ENCODE peak calls at places on chromosomes 6 and 20, in ten cellular contexts. S is ascending aorta; V is small intestine; K is astrocyte; N is adrenal gland; F is fibroblast of lung; X is naive thymus-derived CD4-positive, alpha-beta T cell; Q is GM23248; T is pancreas; E is tibial artery. R is an unnamed sample.
A peak's percentile ranks its signal among the peaks of the same experiment; 100 is the strongest.

GRCh38 chr6:69887026-69887425 is 20.7 kb downstream of the COL19A1 start:
- DNase-seq in V (no peak), X (no peak), Q (peak; percentile 3), N (no peak), K (no peak), S (no peak), E (no peak), T (no peak), F (no peak), R (no peak)

GRCh38 chr6:52538921-52539354 is 37.9 kb downstream of the TRAM2 start:
- DNase-seq in X (no peak), S (no peak), T (no peak), K (peak; percentile 67), E (no peak), N (no peak), Q (peak; percentile 86), V (no peak), F (no peak), R (no peak)

GRCh38 chr6:142301421-142302391 is at the start of gene ADGRG6:
- DNase-seq in Q (peak; percentile 54), S (no peak), N (no peak), X (peak; percentile 26), T (peak; percentile 43), F (peak; percentile 30), E (peak; percentile 67), K (peak; percentile 22), V (peak; percentile 77), R (peak; percentile 86)

GRCh38 chr20:25148982-25149846 is 46.3 kb upstream of the ENTPD6 start:
- DNase-seq in K (no peak), Q (peak; percentile 15), N (no peak), T (no peak), F (peak; percentile 4), X (no peak), E (no peak), V (no peak), S (no peak), R (no peak)

GRCh38 chr6:44701637-44702101 is 314.2 kb downstream of the CDC5L start:
- DNase-seq in S (no peak), F (no peak), K (peak; percentile 96), E (no peak), Q (peak; percentile 77), V (no peak), T (no peak), N (no peak), X (no peak), R (no peak)

GRCh38 chr6:13098808-13099570 is 229.3 kb downstream of the TBC1D7 start:
- DNase-seq in T (no peak), N (no peak), E (no peak), X (no peak), K (no peak), V (no peak), Q (peak; percentile 36), S (no peak), F (no peak), R (no peak)

GRCh38 chr20:55067158-55067825 is 591.9 kb downstream of the DOK5 start:
- DNase-seq in S (no peak), X (no peak), F (no peak), V (no peak), T (no peak), K (no peak), Q (no peak), N (no peak), E (no peak), R (no peak)

GRCh38 chr6:24888967-24889366 is 46.8 kb downstream of the RIPOR2 start:
- DNase-seq in E (no peak), X (no peak), Q (no peak), N (no peak), S (no peak), K (no peak), T (no peak), F (no peak), V (no peak), R (no peak)

GRCh38 chr6:164812706-164813105 is 496.7 kb downstream of the C6orf118 start:
- DNase-seq in X (no peak), T (no peak), S (no peak), E (no peak), K (no peak), N (no peak), F (no peak), V (no peak), Q (no peak), R (no peak)

GRCh38 chr6:151870375-151870774 is 62.9 kb downstream of the ESR1 start:
- DNase-seq in X (no peak), E (no peak), S (no peak), Q (peak; percentile 21), V (no peak), T (no peak), K (no peak), N (no peak), F (no peak), R (no peak)

GRCh38 chr6:21257125-21257524 is 336.4 kb upstream of the SOX4 start:
- DNase-seq in T (no peak), F (no peak), K (no peak), S (no peak), Q (no peak), X (no peak), E (no peak), V (no peak), N (no peak), R (no peak)

GRCh38 chr6:7730411-7730810 is 4.5 kb downstream of the BMP6 start:
- DNase-seq in K (no peak), N (no peak), V (no peak), X (no peak), F (no peak), T (no peak), S (no peak), E (no peak), Q (no peak), R (no peak)
- H3K9me3 ChIP-seq in K (no peaks in the 10 kb centered on the region), N (no peaks in the 10 kb centered on the region), V (no peaks in the 10 kb centered on the region), X (no peaks in the 10 kb centered on the region), F (no peaks in the 10 kb centered on the region), T (no peaks in the 10 kb centered on the region), S (no peaks in the 10 kb centered on the region), E (no peaks in the 10 kb centered on the region), Q (no peaks in the 10 kb centered on the region), R (no peaks in the 10 kb centered on the region)

GRCh38 chr20:49282584-49283171 is 4.8 kb upstream of the ZNFX1 start:
- DNase-seq in Q (peak; percentile 18), N (no peak), T (no peak), E (no peak), X (no peak), S (no peak), V (no peak), K (no peak), F (no peak), R (no peak)
- H3K9me3 ChIP-seq in Q (no peaks in the 10 kb centered on the region), N (no peaks in the 10 kb centered on the region), T (no peaks in the 10 kb centered on the region), E (peaks cover 29% of the 10 kb centered on the region), X (peaks cover 79% of the 10 kb centered on the region), S (peaks cover 41% of the 10 kb centered on the region), V (peaks cover 1% of the 10 kb centered on the region), K (peaks cover 22% of the 10 kb centered on the region), F (peaks cover 16% of the 10 kb centered on the region), R (no peaks in the 10 kb centered on the region)

DNA sequence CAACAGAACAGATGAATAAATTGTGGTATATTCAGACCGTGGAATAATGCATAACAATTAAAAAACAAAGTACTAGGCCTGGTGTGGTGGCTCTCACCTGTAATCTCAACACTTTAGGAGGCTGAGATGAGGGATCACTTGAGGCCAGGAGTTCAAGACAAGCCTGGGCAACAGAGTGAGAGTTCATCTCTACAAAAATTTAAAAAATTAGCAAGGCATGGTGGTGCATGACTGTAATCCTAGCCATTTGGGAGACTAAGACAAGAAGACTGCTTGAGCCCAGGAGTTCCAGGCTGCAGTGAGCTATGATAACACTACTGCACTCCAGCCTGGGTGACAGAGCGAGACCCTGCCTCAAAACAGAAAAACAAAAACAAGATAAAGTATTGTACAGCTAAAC is 16.1 kb upstream of the ASF1A start:
- DNase-seq in T (no peak), K (no peak), F (no peak), X (no peak), N (no peak), V (no peak), Q (no peak), S (no peak), E (no peak), R (no peak)
- H3K9me3 ChIP-seq in T (no peaks in the 10 kb centered on the region), K (no peaks in the 10 kb centered on the region), F (no peaks in the 10 kb centered on the region), X (no peaks in the 10 kb centered on the region), N (no peaks in the 10 kb centered on the region), V (no peaks in the 10 kb centered on the region), Q (no peaks in the 10 kb centered on the region), S (no peaks in the 10 kb centered on the region), E (no peaks in the 10 kb centered on the region), R (no peaks in the 10 kb centered on the region)

GRCh38 chr20:29742699-29743100 is 1514.8 kb upstream of the DEFB115 start:
- DNase-seq in T (no peak), V (no peak), X (no peak), F (no peak), K (no peak), Q (no peak), N (no peak), E (no peak), S (no peak), R (no peak)
- H3K9me3 ChIP-seq in T (no peaks in the 10 kb centered on the region), V (peaks cover 7% of the 10 kb centered on the region), X (peaks cover 12% of the 10 kb centered on the region), F (no peaks in the 10 kb centered on the region), K (no peaks in the 10 kb centered on the region), Q (no peaks in the 10 kb centered on the region), N (no peaks in the 10 kb centered on the region), E (peaks cover 29% of the 10 kb centered on the region), S (peaks cover 5% of the 10 kb centered on the region), R (no peaks in the 10 kb centered on the region)

GRCh38 chr20:13507646-13508045 is 131.1 kb downstream of the TASP1 start:
- DNase-seq in E (no peak), T (no peak), F (no peak), X (no peak), S (no peak), Q (no peak), N (no peak), K (no peak), V (no peak), R (no peak)
- H3K9me3 ChIP-seq in E (peaks cover 5% of the 10 kb centered on the region), T (no peaks in the 10 kb centered on the region), F (no peaks in the 10 kb centered on the region), X (peaks cover 5% of the 10 kb centered on the region), S (no peaks in the 10 kb centered on the region), Q (no peaks in the 10 kb centered on the region), N (peaks cover 17% of the 10 kb centered on the region), K (no peaks in the 10 kb centered on the region), V (no peaks in the 10 kb centered on the region), R (peaks cover 8% of the 10 kb centered on the region)

GRCh38 chr6:41657131-41658094 is 19.1 kb downstream of the MDFI start:
- DNase-seq in F (no peak), V (no peak), Q (no peak), E (no peak), S (no peak), N (no peak), X (no peak), T (no peak), K (no peak), R (no peak)
- H3K9me3 ChIP-seq in F (no peaks in the 10 kb centered on the region), V (no peaks in the 10 kb centered on the region), Q (no peaks in the 10 kb centered on the region), E (no peaks in the 10 kb centered on the region), S (no peaks in the 10 kb centered on the region), N (no peaks in the 10 kb centered on the region), X (no peaks in the 10 kb centered on the region), T (no peaks in the 10 kb centered on the region), K (no peaks in the 10 kb centered on the region), R (no peaks in the 10 kb centered on the region)